ENCODE peak calls at places on chromosomes 16 and 17, in six cellular contexts. M is heart right ventricle, G is Karpas-422, B is upper lobe of right lung, K is A549, S is endothelial cell of umbilical vein. J is an unnamed sample.

GRCh38 chr16:30395155-30395991 is at the start of gene ZNF48:
- DNase-seq in M (peak; percentile 88), G (peak; percentile 95), B (peak; percentile 94), K (peak; percentile 59), S (peak; percentile 89), J (peak; percentile 96)

GRCh38 chr17:42967925-42968324 is 3.7 kb upstream of the AARSD1 start:
- DNase-seq in M (no peak), G (no peak), B (no peak), K (no peak), S (no peak), J (no peak)

GRCh38 chr17:4509923-4510614 is 11.4 kb downstream of the SPNS2 start:
- DNase-seq in M (peak; percentile 63), G (no peak), B (no peak), K (no peak), S (no peak), J (peak; percentile 84)

GRCh38 chr17:31571124-31571892 is 179.8 kb downstream of the RAB11FIP4 start:
- DNase-seq in M (peak; percentile 82), G (no peak), B (no peak), K (no peak), S (no peak), J (peak; percentile 91)

GRCh38 chr16:15523092-15523541 is 88.7 kb downstream of the BMERB1 start:
- DNase-seq in M (no peak), G (peak; percentile 80), B (peak; percentile 68), K (no peak), S (no peak), J (no peak)

GRCh38 chr17:32798938-32799337 is 78.0 kb downstream of the MYO1D start:
- DNase-seq in M (no peak), G (no peak), B (no peak), K (no peak), S (peak; percentile 63), J (no peak)

GRCh38 chr16:1723450-1724147 is 17.6 kb downstream of the MAPK8IP3 start:
- DNase-seq in M (no peak), G (peak; percentile 79), B (no peak), K (peak; percentile 40), S (peak; percentile 60), J (no peak)

GRCh38 chr17:35903451-35903850 is 23.3 kb upstream of the CCL5 start:
- DNase-seq in M (no peak), G (no peak), B (no peak), K (no peak), S (no peak), J (no peak)

GRCh38 chr17:64196626-64197025 is 66.4 kb downstream of the TEX2 start:
- DNase-seq in M (no peak), G (no peak), B (no peak), K (no peak), S (no peak), J (no peak)

GRCh38 chr17:18182190-18182977 is 1.2 kb upstream of the ALKBH5 start:
- DNase-seq in M (peak; percentile 52), G (peak; percentile 73), B (no peak), K (no peak), S (peak; percentile 16), J (peak; percentile 80)

GRCh38 chr17:53950858-53951250 is 128.1 kb downstream of the KIF2B start:
- DNase-seq in M (no peak), G (no peak), B (no peak), K (no peak), S (no peak), J (no peak)

GRCh38 chr17:33056392-33057146 is 64.9 kb downstream of the SPACA3 start:
- DNase-seq in M (no peak), G (no peak), B (no peak), K (no peak), S (no peak), J (no peak)

GRCh38 chr16:49345829-49346228 is 27.8 kb upstream of the C16orf78 start:
- DNase-seq in M (no peak), G (peak; percentile 61), B (no peak), K (no peak), S (no peak), J (no peak)

GRCh38 chr16:5649762-5650445 is 552.3 kb upstream of the EEF2KMT start:
- DNase-seq in M (no peak), G (no peak), B (peak; percentile 84), K (no peak), S (no peak), J (no peak)

GRCh38 chr17:50905460-50905803 is 39.3 kb upstream of the TOB1 start:
- DNase-seq in M (no peak), G (no peak), B (peak; percentile 65), K (no peak), S (no peak), J (no peak)

GRCh38 chr16:878071-878784 is 77.7 kb upstream of the GNG13 start:
- DNase-seq in M (no peak), G (peak; percentile 80), B (no peak), K (peak; percentile 63), S (no peak), J (peak; percentile 51)

GRCh38 chr16:20675488-20676267 is 21.8 kb downstream of the ACSM1 start:
- DNase-seq in M (no peak), G (peak; percentile 14), B (no peak), K (no peak), S (peak; percentile 26), J (peak; percentile 61)

GRCh38 chr17:27544350-27545131 is 86.4 kb upstream of the LGALS9 start:
- DNase-seq in M (no peak), G (peak; percentile 48), B (no peak), K (no peak), S (no peak), J (peak; percentile 25)

GRCh38 chr16:23306199-23307100 is 4.3 kb downstream of the SCNN1B start:
- DNase-seq in M (no peak), G (no peak), B (no peak), K (no peak), S (no peak), J (no peak)

GRCh38 chr16:9323170-9323569 is 231.7 kb downstream of the HAPSTR1 start:
- DNase-seq in M (no peak), G (no peak), B (no peak), K (no peak), S (no peak), J (no peak)

DNA sequence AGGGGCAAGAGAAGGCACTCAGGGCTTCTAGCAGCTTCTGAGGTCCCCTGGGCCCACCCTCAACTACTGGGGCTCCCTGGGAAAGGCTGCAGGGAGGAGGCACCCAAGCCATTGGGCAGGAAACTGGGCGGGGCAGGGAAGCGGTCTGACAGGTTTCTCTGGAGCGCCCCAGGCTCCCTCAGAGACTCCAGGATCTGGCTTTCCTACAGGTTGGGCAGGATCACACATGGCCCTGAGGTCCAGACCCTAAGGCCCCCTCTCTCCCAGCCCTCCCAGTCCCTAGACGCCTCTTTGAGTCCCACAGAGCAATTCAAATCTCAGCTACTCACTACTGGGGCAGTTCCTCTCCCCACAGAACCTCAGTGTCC is 14.3 kb downstream of the JUP start:
- DNase-seq in M (no peak), G (no peak), B (peak; percentile 89), K (no peak), S (no peak), J (no peak)
- H3K4me1 ChIP-seq in M (peaks cover 51% of the 10 kb centered on the region), G (peaks cover 19% of the 10 kb centered on the region), B (peaks cover 54% of the 10 kb centered on the region), K (peaks cover 57% of the 10 kb centered on the region), S (peaks cover 39% of the 10 kb centered on the region), J (peaks cover 32% of the 10 kb centered on the region)

GRCh38 chr17:76492989-76493501 is 8.2 kb downstream of the RHBDF2 start:
- DNase-seq in M (peak; percentile 61), G (no peak), B (peak; percentile 87), K (no peak), S (peak; percentile 59), J (peak; percentile 88)
- H3K4me1 ChIP-seq in M (peaks cover 54% of the 10 kb centered on the region), G (peaks cover 19% of the 10 kb centered on the region), B (peaks cover 53% of the 10 kb centered on the region), K (peaks cover 29% of the 10 kb centered on the region), S (peaks cover 27% of the 10 kb centered on the region), J (peaks cover 21% of the 10 kb centered on the region)

DNA sequence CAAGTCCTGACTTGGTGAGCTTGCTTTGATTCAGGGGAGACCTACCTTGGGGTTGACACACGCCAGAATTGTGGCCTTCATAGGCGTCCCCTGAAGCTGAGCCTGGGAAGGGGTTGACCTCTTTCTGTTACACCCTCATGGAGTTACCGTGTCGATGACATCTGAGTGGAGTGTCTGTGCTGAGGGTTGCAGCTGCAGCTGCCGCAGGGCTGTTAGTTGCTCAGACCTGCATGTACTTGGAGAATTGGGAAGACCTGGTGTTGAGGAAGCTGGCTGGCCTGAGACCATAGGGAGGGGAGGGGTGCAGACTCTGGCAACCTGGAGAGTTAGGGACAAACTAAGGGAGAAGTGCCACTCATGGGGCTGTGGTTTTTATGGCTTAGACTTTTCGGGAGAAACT is 9.6 kb downstream of the GSE1 start:
- DNase-seq in M (no peak), G (no peak), B (no peak), K (no peak), S (no peak), J (no peak)
- H3K4me1 ChIP-seq in M (peaks cover 30% of the 10 kb centered on the region), G (no peaks in the 10 kb centered on the region), B (peaks cover 24% of the 10 kb centered on the region), K (peaks cover 14% of the 10 kb centered on the region), S (no peaks in the 10 kb centered on the region), J (peaks cover 12% of the 10 kb centered on the region)

GRCh38 chr17:17077861-17078732 is 35.8 kb downstream of the MPRIP start:
- DNase-seq in M (no peak), G (no peak), B (peak; percentile 46), K (no peak), S (no peak), J (no peak)
- H3K4me1 ChIP-seq in M (peaks cover 84% of the 10 kb centered on the region), G (peaks cover 9% of the 10 kb centered on the region), B (peaks cover 72% of the 10 kb centered on the region), K (peaks cover 88% of the 10 kb centered on the region), S (peaks cover 23% of the 10 kb centered on the region), J (peaks cover 45% of the 10 kb centered on the region)

DNA sequence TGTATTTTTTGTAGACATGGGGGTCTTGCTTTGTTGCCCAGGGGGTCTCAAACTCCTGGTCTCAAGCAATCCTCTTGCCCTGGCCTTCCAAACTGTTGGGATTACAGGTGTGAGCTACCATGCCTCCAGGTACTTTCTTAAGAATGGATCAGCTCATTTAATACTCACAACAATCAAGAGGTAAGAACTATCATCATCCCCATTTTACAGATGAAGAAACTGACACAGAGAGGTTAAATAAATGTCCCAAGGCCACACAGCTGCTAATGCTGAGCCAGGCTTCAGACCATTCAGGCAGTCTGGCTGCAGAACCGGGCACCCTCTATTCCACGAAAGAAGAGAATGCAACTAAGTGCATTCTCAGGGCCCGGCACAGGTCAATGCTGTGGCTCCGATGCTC is 22.0 kb downstream of the CCDC102A start:
- DNase-seq in M (no peak), G (no peak), B (no peak), K (no peak), S (no peak), J (no peak)
- H3K4me1 ChIP-seq in M (peaks cover 9% of the 10 kb centered on the region), G (no peaks in the 10 kb centered on the region), B (peaks cover 19% of the 10 kb centered on the region), K (peaks cover 11% of the 10 kb centered on the region), S (peaks cover 7% of the 10 kb centered on the region), J (no peaks in the 10 kb centered on the region)

DNA sequence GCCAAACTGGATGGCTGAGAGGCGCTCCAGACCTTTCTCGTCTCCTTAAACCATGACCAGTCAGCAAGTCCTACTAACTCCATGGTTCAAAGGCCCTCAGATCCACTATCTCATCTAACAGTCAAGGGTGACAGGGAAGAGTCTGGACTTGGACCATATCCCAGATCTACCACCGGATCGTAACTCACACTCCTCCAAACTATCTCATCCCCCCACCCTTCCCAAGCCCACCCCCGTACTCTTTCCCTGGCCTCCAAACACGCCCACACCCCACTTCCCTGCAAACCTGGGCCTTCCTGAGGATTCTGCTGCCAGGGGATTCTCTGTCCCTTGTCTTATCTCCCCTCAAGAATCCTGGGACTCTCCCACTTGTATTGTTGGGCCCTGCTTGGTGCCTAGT is 5.1 kb downstream of the CDIP1 start:
- DNase-seq in M (no peak), G (no peak), B (no peak), K (no peak), S (no peak), J (no peak)
- H3K4me1 ChIP-seq in M (peaks cover 14% of the 10 kb centered on the region), G (peaks cover 8% of the 10 kb centered on the region), B (peaks cover 4% of the 10 kb centered on the region), K (peaks cover 5% of the 10 kb centered on the region), S (peaks cover 4% of the 10 kb centered on the region), J (peaks cover 8% of the 10 kb centered on the region)

J was measured in right cardiac atrium.